ENCODE peak calls at places on chromosomes 3 and 15, in four cellular contexts. One of them, this sample, is unnamed.

GRCh38 chr15:85825719-85826118 is 31.0 kb upstream of the KLHL25 start:
- DNase-seq in stimulated activated CD4-positive, alpha-beta T cell treated with anti-CD3 and anti-CD28 coated beads, Interleukin-2, amount 100 ng/mL, for 48 hours: no peak
- DNase-seq in HS-27A: no peak
- DNase-seq in nucleus accumbens: no peak
- DNase-seq in this sample: no peak

GRCh38 chr15:45094358-45094730 is 19.6 kb downstream of the DUOX2 start:
- DNase-seq in nucleus accumbens: no peak
- DNase-seq in HS-27A: no peak
- DNase-seq in stimulated activated CD4-positive, alpha-beta T cell treated with anti-CD3 and anti-CD28 coated beads, Interleukin-2, amount 100 ng/mL, for 48 hours: no peak
- DNase-seq in this sample: no peak

GRCh38 chr15:69734699-69735098 is 282.1 kb downstream of the RPLP1 start:
- DNase-seq in nucleus accumbens: no peak
- DNase-seq in HS-27A: no peak
- DNase-seq in stimulated activated CD4-positive, alpha-beta T cell treated with anti-CD3 and anti-CD28 coated beads, Interleukin-2, amount 100 ng/mL, for 48 hours: no peak
- DNase-seq in this sample: no peak

GRCh38 chr3:32238027-32238815 is at the start of gene CMTM8:
- DNase-seq in nucleus accumbens: no peak
- DNase-seq in HS-27A: no peak
- DNase-seq in stimulated activated CD4-positive, alpha-beta T cell treated with anti-CD3 and anti-CD28 coated beads, Interleukin-2, amount 100 ng/mL, for 48 hours: peak; percentile 46
- DNase-seq in this sample: peak; percentile 62

GRCh38 chr3:74561881-74562280 is 52.6 kb downstream of the CNTN3 start:
- DNase-seq in HS-27A: no peak
- DNase-seq in stimulated activated CD4-positive, alpha-beta T cell treated with anti-CD3 and anti-CD28 coated beads, Interleukin-2, amount 100 ng/mL, for 48 hours: no peak
- DNase-seq in nucleus accumbens: no peak
- DNase-seq in this sample: no peak

GRCh38 chr15:95972136-95972553 is 358.4 kb upstream of the NR2F2 start:
- DNase-seq in nucleus accumbens: no peak
- DNase-seq in HS-27A: no peak
- DNase-seq in stimulated activated CD4-positive, alpha-beta T cell treated with anti-CD3 and anti-CD28 coated beads, Interleukin-2, amount 100 ng/mL, for 48 hours: no peak
- DNase-seq in this sample: no peak

GRCh38 chr3:54853573-54854404 is 74.1 kb downstream of the LRTM1 start:
- DNase-seq in nucleus accumbens: peak; percentile 35
- DNase-seq in stimulated activated CD4-positive, alpha-beta T cell treated with anti-CD3 and anti-CD28 coated beads, Interleukin-2, amount 100 ng/mL, for 48 hours: peak; percentile 33
- DNase-seq in HS-27A: peak; percentile 26
- DNase-seq in this sample: no peak

GRCh38 chr3:181075098-181075497 is 85.6 kb upstream of the DNAJC19 start:
- DNase-seq in HS-27A: no peak
- DNase-seq in nucleus accumbens: no peak
- DNase-seq in stimulated activated CD4-positive, alpha-beta T cell treated with anti-CD3 and anti-CD28 coated beads, Interleukin-2, amount 100 ng/mL, for 48 hours: no peak
- DNase-seq in this sample: no peak

GRCh38 chr3:56596441-56596840 is 39.5 kb downstream of the CCDC66 start:
- DNase-seq in nucleus accumbens: no peak
- DNase-seq in stimulated activated CD4-positive, alpha-beta T cell treated with anti-CD3 and anti-CD28 coated beads, Interleukin-2, amount 100 ng/mL, for 48 hours: no peak
- DNase-seq in HS-27A: no peak
- DNase-seq in this sample: no peak

GRCh38 chr3:126354776-126355175 is 2.4 kb downstream of the KLF15 start:
- DNase-seq in HS-27A: no peak
- DNase-seq in nucleus accumbens: no peak
- DNase-seq in stimulated activated CD4-positive, alpha-beta T cell treated with anti-CD3 and anti-CD28 coated beads, Interleukin-2, amount 100 ng/mL, for 48 hours: no peak
- DNase-seq in this sample: no peak

This sample was measured in activated effector memory CD4-positive, alpha-beta T cell treated with Interleukin-2 at 50 U/mL for 16 hours.